ENCODE peak calls at places on chromosome 21, in ten cellular contexts. V, A, Y, Q, K, Z, P, X, D and C are unnamed samples.

GRCh38 chr21:37356710-37357109 is 9.9 kb upstream of the DYRK1A start:
- DNase-seq in V (no peak), A (no peak), Y (no peak), Q (no peak), K (no peak), Z (no peak), P (no peak), X (no peak), D (no peak), C (no peak)

GRCh38 chr21:29496337-29496736 is 197.6 kb downstream of the BACH1 start:
- DNase-seq in V (no peak), A (no peak), Y (no peak), Q (no peak), K (no peak), Z (peak), P (no peak), X (no peak), D (no peak), C (no peak)

GRCh38 chr21:34077888-34078287 is 4.5 kb downstream of the MRPS6 start:
- DNase-seq in V (no peak), A (no peak), Y (no peak), Q (no peak), K (no peak), Z (no peak), P (no peak), X (no peak), D (no peak), C (no peak)

GRCh38 chr21:42426424-42426823 is 22.7 kb downstream of the UBASH3A start:
- DNase-seq in V (no peak), A (no peak), Y (no peak), Q (no peak), K (no peak), Z (no peak), P (no peak), X (peak), D (no peak), C (no peak)

GRCh38 chr21:29230541-29231275 is 68.0 kb upstream of the BACH1 start:
- DNase-seq in V (no peak), A (no peak), Y (no peak), Q (peak), K (no peak), Z (peak), P (no peak), X (no peak), D (no peak), C (no peak)

GRCh38 chr21:22474403-22474802 is 1476.2 kb downstream of the NCAM2 start:
- DNase-seq in V (no peak), A (no peak), Y (no peak), Q (no peak), K (no peak), Z (no peak), P (no peak), X (no peak), D (no peak), C (no peak)

GRCh38 chr21:41864311-41865001 is 14.7 kb downstream of the PRDM15 start:
- DNase-seq in V (no peak), A (peak), Y (no peak), Q (no peak), K (no peak), Z (no peak), P (no peak), X (no peak), D (no peak), C (no peak)

GRCh38 chr21:16308269-16308668 is 578.5 kb downstream of the USP25 start:
- DNase-seq in V (no peak), A (no peak), Y (no peak), Q (no peak), K (peak), Z (peak), P (no peak), X (no peak), D (no peak), C (no peak)

GRCh38 chr21:15549671-15550070 is 180.1 kb upstream of the USP25 start:
- DNase-seq in V (peak), A (peak), Y (peak), Q (no peak), K (peak), Z (peak), P (no peak), X (no peak), D (no peak), C (no peak)

GRCh38 chr21:28375708-28376385 is 616.8 kb downstream of the LTN1 start:
- DNase-seq in V (peak), A (no peak), Y (peak), Q (peak), K (peak), Z (peak), P (no peak), X (no peak), D (no peak), C (no peak)

GRCh38 chr21:43865471-43866181 is 603 bp downstream of the AGPAT3 start:
- DNase-seq in V (no peak), A (no peak), Y (peak), Q (no peak), K (peak), Z (peak), P (no peak), X (peak), D (peak), C (no peak)

GRCh38 chr21:22743085-22743484 is 1744.9 kb downstream of the NCAM2 start:
- DNase-seq in V (no peak), A (no peak), Y (no peak), Q (no peak), K (no peak), Z (no peak), P (no peak), X (no peak), D (no peak), C (no peak)

GRCh38 chr21:37627074-37627473 is 260.5 kb downstream of the DYRK1A start:
- DNase-seq in V (no peak), A (no peak), Y (no peak), Q (no peak), K (no peak), Z (no peak), P (no peak), X (no peak), D (no peak), C (no peak)

DNA sequence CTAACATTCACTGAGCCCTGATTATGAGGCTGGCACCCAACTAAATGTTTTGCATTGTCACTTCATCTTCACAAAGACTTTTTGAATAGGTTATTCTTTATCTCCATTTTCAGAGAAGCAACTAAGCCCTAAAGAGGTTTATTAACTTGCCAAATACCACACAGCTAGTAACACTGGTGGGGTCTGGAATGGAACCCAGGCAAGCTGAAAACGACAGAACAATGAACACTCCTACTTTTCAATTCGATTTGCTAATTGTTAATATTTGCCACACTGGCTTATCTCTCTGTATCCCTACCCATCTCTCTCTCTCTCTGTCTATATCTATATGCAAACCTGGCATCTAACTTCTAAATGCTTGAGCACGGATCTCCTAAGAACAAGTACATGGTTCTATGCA is 40.6 kb downstream of the MRPL39 start:
- DNase-seq in V (no peak), A (no peak), Y (no peak), Q (no peak), K (no peak), Z (no peak), P (no peak), X (no peak), D (no peak), C (no peak)
- H3K4me3 ChIP-seq in V (no peak), A (no peak), Y (no peak), Q (peak), K (no peak), Z (no peak), P (no peak), X (no peak), D (no peak), C (no peak)

GRCh38 chr21:38807987-38808386 is 2.3 kb downstream of the ETS2 start:
- DNase-seq in V (no peak), A (no peak), Y (no peak), Q (no peak), K (peak), Z (peak), P (no peak), X (no peak), D (no peak), C (no peak)
- H3K4me3 ChIP-seq in V (peak), A (peak), Y (peak), Q (peak), K (peak), Z (peak), P (peak), X (no peak), D (peak), C (no peak)

GRCh38 chr21:33019885-33020557 is 5.7 kb upstream of the OLIG2 start:
- DNase-seq in V (no peak), A (peak), Y (no peak), Q (no peak), K (no peak), Z (no peak), P (no peak), X (no peak), D (no peak), C (no peak)
- H3K4me3 ChIP-seq in V (no peak), A (peak), Y (no peak), Q (no peak), K (no peak), Z (no peak), P (peak), X (no peak), D (no peak), C (no peak)

DNA sequence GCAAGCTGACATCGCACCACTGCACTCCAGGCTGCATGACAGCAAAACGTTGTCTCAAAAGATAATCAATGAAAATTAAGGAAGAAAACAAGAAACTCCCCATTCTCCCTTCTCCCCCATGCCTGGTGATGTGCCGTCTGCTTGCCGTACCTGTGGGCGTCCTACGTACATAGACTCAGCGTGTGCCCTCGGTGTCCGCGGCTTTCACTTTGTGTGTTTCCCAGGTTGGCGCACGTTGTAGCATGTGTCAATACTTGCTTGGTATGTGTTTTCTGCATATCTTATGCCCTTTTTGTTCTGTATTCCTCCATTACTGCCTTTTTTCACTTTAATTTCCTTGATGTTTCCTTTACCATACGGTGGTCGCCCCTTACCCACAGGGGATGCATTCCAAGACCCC is 53.8 kb downstream of the PCNT start:
- DNase-seq in V (no peak), A (no peak), Y (no peak), Q (no peak), K (no peak), Z (no peak), P (no peak), X (no peak), D (no peak), C (no peak)
- H3K4me3 ChIP-seq in V (no peak), A (no peak), Y (no peak), Q (no peak), K (no peak), Z (no peak), P (peak), X (no peak), D (no peak), C (no peak)

DNA sequence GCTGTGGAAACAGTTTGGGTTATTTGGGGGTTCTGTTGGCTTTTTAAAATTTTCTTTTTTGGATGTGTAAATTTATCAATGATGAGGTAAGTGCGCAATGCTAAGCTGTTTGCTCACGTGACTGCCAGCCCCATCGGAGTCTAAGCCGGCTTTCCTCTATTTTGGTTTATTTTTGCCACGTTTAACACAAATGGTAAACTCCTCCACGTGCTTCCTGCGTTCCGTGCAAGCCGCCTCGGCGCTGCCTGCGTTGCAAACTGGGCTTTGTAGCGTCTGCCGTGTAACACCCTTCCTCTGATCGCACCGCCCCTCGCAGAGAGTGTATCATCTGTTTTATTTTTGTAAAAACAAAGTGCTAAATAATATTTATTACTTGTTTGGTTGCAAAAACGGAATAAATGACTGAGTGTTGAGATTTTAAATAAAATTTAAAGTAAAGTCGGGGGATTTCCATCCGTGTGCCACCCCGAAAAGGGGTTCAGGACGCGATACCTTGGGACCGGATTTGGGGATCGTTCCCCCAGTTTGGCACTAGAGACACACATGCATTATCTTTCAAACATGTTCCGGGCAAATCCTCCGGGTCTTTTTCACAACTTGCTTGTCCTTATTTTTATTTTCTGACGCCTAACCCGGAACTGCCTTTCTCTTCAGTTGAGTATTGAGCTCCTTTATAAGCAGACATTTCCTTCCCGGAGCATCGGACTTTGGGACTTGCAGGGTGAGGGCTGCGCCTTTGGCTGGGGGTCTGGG is 3.2 kb downstream of the OLIG2 start:
- DNase-seq in V (no peak), A (peak), Y (peak), Q (no peak), K (peak), Z (no peak), P (no peak), X (no peak), D (no peak), C (no peak)
- H3K4me3 ChIP-seq in V (no peak), A (peak), Y (no peak), Q (no peak), K (no peak), Z (no peak), P (peak), X (no peak), D (no peak), C (no peak)